ENCODE peak calls at places on chromosomes 1 and 21, in ten cellular contexts. G, Z, Y, A, L, N, J, F, C and T are unnamed samples.

GRCh38 chr1:234729566-234729965 is 119.6 kb upstream of the IRF2BP2 start:
- DNase-seq in J (no peak), C (no peak), G (no peak), Z (no peak), F (no peak), Y (no peak), N (no peak), L (no peak), A (no peak), T (no peak)

GRCh38 chr21:28632718-28633408 is 359.8 kb downstream of the LTN1 start:
- DNase-seq in Z (peak), Y (no peak), F (no peak), A (no peak), G (no peak), L (no peak), C (no peak), J (no peak), N (no peak), T (peak)

GRCh38 chr1:57003398-57004139 is 37.8 kb upstream of the C8B start:
- DNase-seq in J (no peak), C (no peak), A (no peak), Y (no peak), Z (no peak), N (no peak), F (no peak), G (no peak), L (no peak), T (no peak)

GRCh38 chr1:150213170-150214098 is 22.5 kb downstream of the ANP32E start:
- DNase-seq in Z (peak), L (peak), F (peak), G (peak), C (peak), A (peak), N (peak), J (peak), Y (peak), T (peak)

GRCh38 chr1:158002022-158002629 is 8.7 kb downstream of the KIRREL1 start:
- DNase-seq in Z (peak), N (no peak), G (no peak), F (no peak), C (no peak), J (no peak), Y (no peak), A (no peak), L (no peak), T (peak)

GRCh38 chr1:116764466-116764896 is 10.3 kb downstream of the CD2 start:
- DNase-seq in G (no peak), A (no peak), F (no peak), C (no peak), N (peak), Y (no peak), Z (no peak), J (no peak), L (no peak), T (no peak)

GRCh38 chr1:119373465-119373864 is 4.9 kb downstream of the HAO2 start:
- DNase-seq in N (peak), J (no peak), Y (no peak), A (no peak), L (peak), F (no peak), G (no peak), C (no peak), Z (peak), T (peak)

GRCh38 chr1:59408608-59409007 is 111.7 kb downstream of the FGGY start:
- DNase-seq in A (no peak), G (no peak), Y (no peak), F (no peak), L (no peak), C (no peak), J (no peak), N (no peak), Z (no peak), T (no peak)

GRCh38 chr1:214957330-214958137 is 125.0 kb upstream of the KCNK2 start:
- DNase-seq in A (no peak), C (no peak), Z (peak), G (no peak), N (peak), F (no peak), L (peak), Y (no peak), J (no peak), T (peak)

GRCh38 chr1:229406798-229407197 is 27.1 kb downstream of the ACTA1 start:
- DNase-seq in F (no peak), G (no peak), J (no peak), Y (no peak), L (no peak), N (no peak), C (no peak), A (no peak), Z (no peak), T (no peak)

GRCh38 chr1:204549313-204549712 is 33.1 kb downstream of the MDM4 start:
- DNase-seq in Z (no peak), G (no peak), J (no peak), L (no peak), N (no peak), A (no peak), F (no peak), Y (no peak), C (no peak), T (no peak)

DNA sequence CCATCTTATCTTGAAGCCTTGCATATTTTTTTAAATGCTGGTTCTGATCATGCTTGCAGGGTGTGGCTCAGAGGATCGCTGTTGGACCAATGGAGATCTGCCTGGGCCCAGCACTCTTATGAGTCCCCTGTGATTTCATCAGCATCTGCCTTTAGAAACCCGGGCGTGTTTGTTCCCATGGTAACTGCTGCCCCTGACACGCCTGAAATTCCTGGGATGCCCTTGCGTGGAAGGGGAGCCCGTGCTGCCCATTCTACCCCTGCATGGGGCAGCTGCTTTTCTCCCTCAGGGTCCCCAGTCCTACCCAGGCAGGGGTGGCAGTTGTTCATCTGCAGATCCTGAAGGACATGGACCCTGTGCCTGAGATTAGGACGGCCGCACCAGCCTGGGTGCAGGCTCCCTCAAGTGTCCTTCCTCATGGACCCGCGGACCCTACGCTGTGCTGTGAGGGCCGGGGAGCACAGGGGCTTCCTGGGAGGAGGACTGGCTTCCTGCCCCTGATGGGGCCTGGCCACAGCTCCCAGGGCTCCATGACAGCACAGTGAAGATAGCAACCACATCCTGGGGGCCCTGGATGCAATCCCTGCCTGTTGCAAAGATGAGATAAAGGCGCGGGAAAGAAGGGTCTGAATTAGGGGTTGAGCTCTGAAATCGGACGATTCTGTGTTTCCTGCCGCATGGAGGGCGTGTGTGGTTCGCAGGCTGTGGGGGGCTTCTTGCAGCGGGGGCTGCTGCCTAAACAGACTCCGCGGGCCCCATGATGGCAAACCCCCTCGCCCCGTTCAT is 226.6 kb downstream of the SDCCAG8 start:
- DNase-seq in A (no peak), L (peak), N (no peak), G (no peak), J (no peak), F (no peak), Y (no peak), C (no peak), Z (peak), T (peak)
- H3K4me3 ChIP-seq in A (peak), L (no peak), N (no peak), G (peak), J (peak), F (peak), Y (peak), C (no peak), Z (no peak), T (peak)

DNA sequence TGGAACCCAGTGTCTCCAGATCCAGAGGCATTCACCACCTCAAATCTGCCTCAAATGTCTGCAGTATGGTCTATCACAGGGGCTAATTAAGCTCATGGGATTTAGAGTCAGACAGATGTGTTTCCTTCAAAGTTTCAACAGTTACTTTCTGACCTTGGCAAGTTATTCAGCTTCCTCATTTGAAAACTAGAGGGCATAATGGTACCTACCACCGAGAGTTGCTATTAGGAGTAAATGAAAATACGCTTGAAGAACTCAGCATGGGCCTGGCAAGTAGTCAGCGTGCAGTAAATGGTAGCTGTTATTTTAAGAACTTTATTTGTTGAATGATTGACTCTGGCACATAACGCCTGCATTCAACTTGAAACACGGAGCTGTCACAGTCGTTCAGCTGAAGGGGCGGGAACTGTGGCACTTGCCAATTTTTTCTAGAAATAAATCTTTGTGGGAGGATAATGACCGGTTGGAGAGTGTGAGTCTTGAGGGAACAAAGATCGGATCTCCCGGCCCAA is 1.2 kb upstream of the CAP1 start:
- DNase-seq in F (no peak), G (no peak), L (peak), Y (no peak), N (peak), J (no peak), Z (no peak), A (no peak), C (peak), T (peak)
- TF ChIP-seq CTCF in F (no peak), G (no peak), L (peak), Y (no peak), N (no peak), J (peak), Z (no peak), A (no peak), C (no peak), T (no peak)

DNA sequence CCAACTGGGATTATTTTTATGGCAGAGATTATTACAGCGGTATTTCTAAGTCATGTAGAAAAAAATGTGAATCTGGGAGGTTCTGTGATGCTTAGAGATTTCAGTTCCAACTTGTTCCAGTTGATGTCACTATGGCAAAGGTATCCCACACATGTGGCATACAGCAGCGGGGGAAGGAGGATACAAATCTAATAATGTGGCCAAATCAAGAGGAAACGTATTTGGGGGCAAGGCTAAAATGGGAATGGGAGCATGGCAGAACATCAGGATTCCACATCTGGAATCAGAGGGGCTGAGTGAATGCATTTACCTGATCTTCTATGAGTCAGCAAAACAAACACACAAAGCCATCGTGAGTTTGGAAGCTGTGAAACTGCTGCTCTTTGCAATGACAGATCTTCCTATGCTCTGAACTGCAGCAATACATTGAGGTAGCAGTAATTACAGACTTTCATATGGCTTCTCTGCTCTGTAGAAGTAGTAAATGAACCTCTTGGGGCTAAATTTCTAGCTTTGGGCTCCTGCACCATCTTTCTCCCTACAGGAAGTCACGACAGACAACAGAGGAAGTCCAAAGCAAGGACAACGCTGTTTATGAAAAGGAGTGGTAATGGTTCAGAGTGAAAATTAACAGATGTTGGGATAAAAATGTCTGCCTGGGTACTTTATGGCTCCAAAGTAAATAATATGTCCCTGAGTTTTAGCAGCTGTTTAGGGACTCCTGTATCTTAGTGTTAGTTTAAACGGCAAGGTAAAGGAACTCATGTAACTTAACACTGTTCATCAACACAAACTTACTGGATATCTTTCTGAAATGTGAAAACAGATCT is 55.6 kb downstream of the GABPA start:
- DNase-seq in A (no peak), N (peak), G (no peak), L (peak), Z (peak), C (peak), J (no peak), Y (no peak), F (no peak), T (peak)
- H3K4me3 ChIP-seq in A (peak), N (peak), G (peak), L (peak), Z (peak), C (peak), J (peak), Y (peak), F (peak), T (peak)

GRCh38 chr21:35053356-35054096 is 4.4 kb upstream of the RUNX1 start:
- DNase-seq in F (no peak), C (no peak), N (no peak), J (no peak), G (no peak), A (no peak), L (no peak), Z (no peak), Y (no peak), T (no peak)
- TF ChIP-seq CTCF in F (no peak), C (peak), N (no peak), J (no peak), G (no peak), A (no peak), L (no peak), Z (no peak), Y (no peak), T (no peak)

GRCh38 chr1:186680031-186681012 is at the start of gene PTGS2:
- DNase-seq in A (peak), F (no peak), L (peak), C (no peak), J (peak), G (peak), Y (peak), Z (peak), N (peak), T (peak)
- H3K4me3 ChIP-seq in A (peak), F (peak), L (peak), C (peak), J (peak), G (peak), Y (peak), Z (peak), N (peak), T (peak)

DNA sequence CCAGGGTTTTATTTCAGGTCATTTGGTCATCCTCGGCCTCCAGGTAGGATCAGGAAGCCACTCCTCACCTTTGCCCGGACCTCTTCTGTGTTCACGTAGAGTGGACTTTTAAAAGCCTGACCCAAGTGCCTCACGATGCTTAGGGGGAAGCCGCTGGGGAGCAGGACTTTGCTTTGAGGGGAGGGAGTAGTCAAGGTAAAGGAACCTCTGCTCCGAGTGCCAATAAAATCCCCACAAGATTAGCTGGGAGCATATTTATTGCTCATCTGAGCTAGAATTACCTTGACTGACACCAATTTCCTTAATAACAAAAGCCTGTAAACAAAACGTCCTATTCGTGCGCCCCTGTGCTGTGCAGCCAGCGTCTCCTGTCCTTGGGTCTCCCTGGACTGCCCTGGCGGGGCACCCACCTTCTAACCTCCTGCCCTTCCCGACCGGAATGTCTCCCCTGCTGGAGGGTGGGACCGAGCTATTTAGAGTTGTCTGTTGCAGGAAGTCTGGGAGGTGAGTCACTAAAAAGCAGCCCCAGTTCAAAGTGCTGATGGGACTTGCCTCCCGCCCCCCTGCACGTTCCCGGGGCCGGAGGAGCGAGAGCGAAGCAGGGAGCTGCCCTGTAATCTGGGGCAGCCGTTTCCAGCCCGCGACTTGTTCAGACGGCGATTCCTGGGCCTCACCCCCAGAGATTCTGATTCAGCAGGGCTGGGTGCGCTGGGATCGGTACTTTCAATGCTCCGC is 818 bp upstream of the DHRS3 start:
- DNase-seq in F (peak), Z (peak), C (no peak), Y (peak), J (peak), L (peak), N (no peak), A (no peak), G (peak), T (peak)
- TF ChIP-seq CTCF in F (no peak), Z (no peak), C (no peak), Y (no peak), J (no peak), L (no peak), N (no peak), A (no peak), G (no peak), T (no peak)